ENCODE peak calls at places on chromosomes 13 and 19, in eight cellular contexts. K is choroid plexus epithelial cell, Y is spleen, H is coronary artery, I is heart left ventricle, Z is foreskin fibroblast, V is tibial artery, S is cardiac fibroblast. A is an unnamed sample.

GRCh38 chr13:45365558-45365885 is 24.5 kb upstream of the TPT1 start:
- DNase-seq in K (no peak), Y (no peak), H (no peak), I (no peak), Z (no peak), V (no peak), S (no peak), A (no peak)

GRCh38 chr13:106561551-106562170 is 6.3 kb downstream of the ARGLU1 start:
- DNase-seq in K (peak), Y (no peak), H (no peak), I (no peak), Z (peak), V (no peak), S (peak), A (peak)

GRCh38 chr13:76965759-76966421 is 17.6 kb downstream of the ACOD1 start:
- DNase-seq in K (peak), Y (no peak), H (no peak), I (peak), Z (peak), V (peak), S (peak), A (no peak)

GRCh38 chr13:101455863-101456262 is 3.4 kb downstream of the ITGBL1 start:
- DNase-seq in K (peak), Y (no peak), H (no peak), I (no peak), Z (peak), V (no peak), S (peak), A (no peak)

GRCh38 chr19:3852614-3853254 is 16.1 kb downstream of the ZFR2 start:
- DNase-seq in K (peak), Y (no peak), H (no peak), I (no peak), Z (peak), V (no peak), S (peak), A (no peak)

GRCh38 chr13:47025791-47026419 is 129.1 kb upstream of the HTR2A start:
- DNase-seq in K (no peak), Y (no peak), H (no peak), I (no peak), Z (no peak), V (no peak), S (no peak), A (no peak)

GRCh38 chr13:106619688-106620555 is 52.0 kb upstream of the ARGLU1 start:
- DNase-seq in K (peak), Y (no peak), H (no peak), I (peak), Z (peak), V (no peak), S (peak), A (peak)

GRCh38 chr13:101424381-101425155 is 8.3 kb upstream of the NALCN start:
- DNase-seq in K (peak), Y (no peak), H (no peak), I (peak), Z (peak), V (no peak), S (peak), A (no peak)

GRCh38 chr19:44904426-44904994 is 1.1 kb upstream of the APOE start:
- DNase-seq in K (no peak), Y (no peak), H (no peak), I (no peak), Z (peak), V (no peak), S (no peak), A (no peak)

GRCh38 chr13:80585531-80585930 is 244.6 kb upstream of the SPRY2 start:
- DNase-seq in K (no peak), Y (no peak), H (no peak), I (no peak), Z (no peak), V (no peak), S (no peak), A (no peak)

GRCh38 chr19:56398809-56399208 is 5.3 kb upstream of the ZNF583 start:
- DNase-seq in K (no peak), Y (no peak), H (no peak), I (no peak), Z (no peak), V (no peak), S (no peak), A (no peak)

GRCh38 chr19:11204943-11205349 is 7.6 kb upstream of the KANK2 start:
- DNase-seq in K (no peak), Y (no peak), H (no peak), I (no peak), Z (peak), V (peak), S (peak), A (no peak)

DNA sequence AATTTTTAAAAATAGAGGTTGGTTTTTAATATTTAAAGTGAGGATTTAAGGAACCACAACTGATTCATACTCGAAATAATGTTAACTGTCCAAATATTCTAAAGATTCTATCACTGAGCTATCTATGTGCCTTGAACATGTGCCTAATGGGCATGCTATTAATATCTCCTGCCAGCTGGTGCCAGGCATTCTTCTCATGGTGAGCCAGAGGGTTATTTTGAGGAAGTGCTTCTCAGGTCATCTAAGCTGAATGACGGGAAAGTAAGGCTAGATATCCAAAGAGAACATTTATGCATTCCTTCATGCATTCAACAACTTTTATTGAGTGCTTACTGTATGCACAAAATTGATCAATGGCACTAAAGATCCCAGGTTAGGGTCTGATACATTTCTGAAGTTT is 138.2 kb downstream of the PIBF1 start:
- DNase-seq in K (no peak), Y (no peak), H (no peak), I (peak), Z (no peak), V (no peak), S (peak), A (no peak)
- H3K4me3 ChIP-seq in K (no peak), Y (no peak), H (no peak), I (no peak), Z (no peak), V (no peak), S (no peak), A (no peak)

DNA sequence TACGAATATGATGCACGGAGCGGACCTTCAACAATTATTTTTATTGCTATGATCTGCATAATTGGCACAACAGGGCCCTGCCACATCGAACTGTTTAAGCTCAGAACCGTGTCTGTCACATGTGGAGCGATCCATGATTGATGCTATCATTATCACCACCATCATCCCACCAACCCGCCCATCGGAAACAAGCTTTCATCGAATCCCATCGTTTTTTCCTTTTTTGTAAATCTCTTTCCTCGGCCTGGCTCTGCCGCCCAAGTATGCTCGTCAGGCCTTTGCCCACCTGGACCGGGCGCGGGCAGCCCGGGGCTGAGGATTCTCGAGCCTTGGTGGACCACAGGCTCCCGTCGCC is 533 bp upstream of the DCAF15 start:
- DNase-seq in K (no peak), Y (no peak), H (no peak), I (no peak), Z (no peak), V (no peak), S (no peak), A (peak)
- H3K4me3 ChIP-seq in K (peak), Y (peak), H (peak), I (no peak), Z (peak), V (peak), S (peak), A (peak)

GRCh38 chr19:6773323-6773931 is 919 bp downstream of the VAV1 start:
- DNase-seq in K (no peak), Y (peak), H (no peak), I (peak), Z (no peak), V (no peak), S (no peak), A (no peak)

GRCh38 chr19:6774821-6775707 is 2.6 kb downstream of the VAV1 start:
- DNase-seq in K (peak), Y (no peak), H (no peak), I (no peak), Z (no peak), V (no peak), S (peak), A (no peak)

GRCh38 chr19:6769006-6769637 is 1.9 kb upstream of the SH2D3A start:
- DNase-seq in K (peak), Y (no peak), H (no peak), I (no peak), Z (peak), V (no peak), S (peak), A (peak)

GRCh38 chr19:6772028-6772865 is at the start of gene VAV1:
- DNase-seq in K (no peak), Y (peak), H (no peak), I (peak), Z (no peak), V (no peak), S (no peak), A (no peak)

DNA sequence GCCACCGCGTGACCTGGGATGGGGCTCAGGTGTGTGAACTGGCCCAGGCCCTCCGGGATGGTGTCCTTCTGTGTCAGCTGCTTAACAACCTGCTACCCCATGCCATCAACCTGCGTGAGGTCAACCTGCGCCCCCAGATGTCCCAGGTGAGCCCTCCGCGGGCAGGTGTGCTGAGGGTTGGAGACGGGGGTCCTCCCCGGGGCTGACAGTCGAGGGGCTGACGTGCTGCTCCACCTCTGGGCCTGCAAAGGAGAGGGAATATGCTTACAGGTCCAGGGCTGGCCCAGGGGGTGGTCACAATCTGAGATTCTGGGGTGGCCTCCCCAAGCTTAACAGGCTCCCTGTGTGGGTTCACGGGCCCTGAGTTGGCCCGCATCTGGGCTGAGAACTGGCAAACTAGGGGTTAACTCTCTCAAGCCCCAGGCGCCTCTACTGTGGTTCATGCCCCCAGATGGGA is 386 bp downstream of the VAV1 start:
- DNase-seq in K (no peak), Y (no peak), H (no peak), I (no peak), Z (no peak), V (no peak), S (no peak), A (no peak)
- H3K4me3 ChIP-seq in K (no peak), Y (peak), H (peak), I (no peak), Z (no peak), V (peak), S (no peak), A (no peak)

DNA sequence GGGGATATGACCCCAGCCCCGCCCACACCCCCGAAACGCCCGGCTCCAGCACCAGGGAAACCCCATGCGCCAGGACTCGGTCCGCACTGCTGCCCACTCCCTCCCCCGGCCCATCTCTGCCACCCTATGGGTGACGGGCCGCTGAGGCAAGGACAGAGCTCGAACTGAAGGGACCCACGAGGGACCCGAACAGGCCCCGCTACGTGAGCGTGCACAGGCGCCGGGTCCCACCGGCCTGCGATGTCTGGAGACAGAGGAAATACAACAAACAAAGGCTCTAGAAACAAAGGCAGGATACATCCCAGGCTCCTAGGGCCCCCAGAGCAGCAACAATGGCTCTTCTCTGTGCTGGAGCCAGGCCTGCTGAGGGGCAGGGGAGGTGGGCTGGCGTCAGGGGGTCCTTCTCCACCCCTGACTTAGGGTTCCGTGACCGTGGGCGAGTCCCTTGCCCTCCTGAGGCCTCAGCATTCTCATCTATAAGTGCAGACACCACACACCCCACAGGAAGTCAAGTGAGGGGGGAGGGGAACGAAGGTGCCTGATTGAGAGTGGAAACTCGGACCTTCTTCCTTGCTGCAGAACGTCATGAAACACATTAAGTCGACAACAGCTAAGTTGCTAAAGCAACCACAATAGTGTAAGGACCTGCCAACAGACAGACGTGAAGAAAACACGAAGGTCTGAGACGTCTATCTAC is 3.1 kb downstream of the ABHD17A start:
- DNase-seq in K (no peak), Y (no peak), H (no peak), I (no peak), Z (no peak), V (no peak), S (no peak), A (no peak)
- H3K4me3 ChIP-seq in K (no peak), Y (peak), H (peak), I (no peak), Z (no peak), V (no peak), S (no peak), A (no peak)

GRCh38 chr13:113905942-113906341 is 42.1 kb upstream of the GAS6 start:
- DNase-seq in K (no peak), Y (no peak), H (no peak), I (no peak), Z (no peak), V (no peak), S (no peak), A (no peak)

GRCh38 chr13:113905018-113905417 is 41.1 kb upstream of the GAS6 start:
- DNase-seq in K (no peak), Y (no peak), H (peak), I (no peak), Z (no peak), V (no peak), S (no peak), A (no peak)

GRCh38 chr13:113906566-113906965 is 42.7 kb upstream of the GAS6 start:
- DNase-seq in K (no peak), Y (peak), H (peak), I (no peak), Z (no peak), V (peak), S (no peak), A (no peak)

GRCh38 chr13:113904411-113904810 is 40.5 kb upstream of the GAS6 start:
- DNase-seq in K (peak), Y (peak), H (peak), I (peak), Z (peak), V (peak), S (no peak), A (peak)

DNA sequence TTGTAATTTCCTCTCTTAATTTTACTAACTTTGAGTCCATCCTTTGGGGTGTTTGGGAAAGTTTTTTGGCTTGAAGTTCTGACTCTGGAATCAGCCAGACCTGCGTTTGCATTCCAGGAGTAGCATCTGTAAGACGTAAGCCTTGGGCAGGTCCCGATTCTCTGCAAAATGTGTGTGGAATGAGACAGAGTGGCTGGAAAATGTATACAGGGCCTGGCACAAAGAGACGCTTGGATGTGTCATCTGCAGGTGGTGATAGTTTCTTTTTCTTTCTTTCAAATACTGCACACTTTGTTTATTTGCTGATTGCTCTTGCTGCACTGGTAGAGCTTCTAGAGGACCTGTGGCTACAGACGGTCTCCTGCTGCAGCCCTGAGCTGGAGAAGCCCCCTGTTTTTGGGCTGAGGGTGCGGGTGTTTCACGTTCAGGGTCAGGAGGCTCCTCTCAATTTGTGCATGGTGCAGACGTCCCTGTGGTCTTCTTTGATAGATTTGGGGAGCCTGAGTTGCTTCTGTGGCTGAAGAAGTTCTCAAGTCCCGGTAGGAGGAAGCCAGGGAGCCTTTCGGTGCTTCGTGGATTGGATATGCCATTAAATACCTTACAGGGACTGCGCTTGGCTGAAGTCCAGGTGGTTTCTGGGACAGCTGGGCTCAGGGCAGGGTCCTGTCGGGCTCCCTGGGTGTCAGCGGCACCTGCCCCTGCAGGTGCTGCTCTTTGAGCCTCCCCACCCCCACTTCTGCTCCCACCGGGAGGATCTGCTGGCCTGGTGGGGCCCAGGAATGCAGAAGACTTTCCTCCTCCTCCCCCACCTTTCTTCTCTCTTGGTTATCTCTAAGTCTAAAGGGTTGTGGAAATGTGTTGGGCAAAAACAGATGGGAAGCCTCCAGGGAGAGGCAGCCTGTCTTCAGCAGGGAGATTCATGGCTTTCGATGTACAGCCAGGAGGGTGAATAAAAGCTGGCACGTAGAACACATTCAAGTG is 44.1 kb upstream of the GAS6 start:
- DNase-seq in K (peak), Y (no peak), H (peak), I (no peak), Z (peak), V (peak), S (peak), A (no peak)
- H3K4me3 ChIP-seq in K (no peak), Y (no peak), H (no peak), I (no peak), Z (no peak), V (no peak), S (no peak), A (no peak)

DNA sequence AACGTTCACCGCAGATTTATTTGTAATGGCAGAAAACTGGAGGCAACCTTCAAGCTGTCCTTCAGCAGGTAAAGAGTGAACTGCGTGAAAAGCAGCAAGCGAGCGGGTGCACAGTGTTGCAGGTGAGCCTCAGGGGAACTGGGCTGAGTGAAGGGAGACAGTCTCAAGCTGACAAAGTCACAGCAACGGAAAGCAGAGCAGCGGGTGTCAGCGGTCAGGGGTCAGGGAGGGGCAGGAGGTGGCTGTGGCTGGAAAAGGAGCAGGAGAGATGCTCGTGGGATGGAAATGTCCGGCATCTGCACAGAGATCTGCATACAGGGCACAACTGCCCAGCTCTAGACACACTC is 8.5 kb upstream of the RASA3 start:
- DNase-seq in K (no peak), Y (peak), H (no peak), I (peak), Z (no peak), V (peak), S (no peak), A (no peak)
- H3K4me3 ChIP-seq in K (no peak), Y (peak), H (no peak), I (no peak), Z (no peak), V (no peak), S (no peak), A (no peak)